ENCODE peak calls at places on chromosomes 11 and 22, in four cellular contexts. C, M, D and L are unnamed samples.

GRCh38 chr11:62545437-62546243 is 966 bp downstream of the AHNAK start:
- DNase-seq in D (peak; percentile 93), M (peak; percentile 95), C (peak; percentile 97), L (peak; percentile 88)

GRCh38 chr22:43234299-43234988 is 47.5 kb upstream of the TTLL12 start:
- DNase-seq in C (no peak), M (no peak), D (no peak), L (no peak)

GRCh38 chr22:27088026-27088425 is 430.6 kb downstream of the MIAT start:
- DNase-seq in M (no peak), D (no peak), C (no peak), L (no peak)

GRCh38 chr22:49597428-49598039 is 230.1 kb downstream of the BRD1 start:
- DNase-seq in D (no peak), C (no peak), M (no peak), L (no peak)

GRCh38 chr11:34302046-34302921 is 55.5 kb downstream of the ABTB2 start:
- DNase-seq in D (no peak), C (no peak), M (no peak), L (no peak)

GRCh38 chr11:128451651-128452470 is 135.5 kb downstream of the ETS1 start:
- DNase-seq in C (peak; percentile 47), D (peak; percentile 38), M (peak; percentile 81), L (no peak)

GRCh38 chr11:75582935-75583709 is 21.1 kb downstream of the SERPINH1 start:
- DNase-seq in M (peak; percentile 86), C (peak; percentile 80), D (peak; percentile 57), L (peak; percentile 84)

GRCh38 chr22:40415531-40416266 is 45.3 kb downstream of the SGSM3 start:
- DNase-seq in D (peak; percentile 29), C (no peak), M (peak; percentile 57), L (peak; percentile 25)

DNA sequence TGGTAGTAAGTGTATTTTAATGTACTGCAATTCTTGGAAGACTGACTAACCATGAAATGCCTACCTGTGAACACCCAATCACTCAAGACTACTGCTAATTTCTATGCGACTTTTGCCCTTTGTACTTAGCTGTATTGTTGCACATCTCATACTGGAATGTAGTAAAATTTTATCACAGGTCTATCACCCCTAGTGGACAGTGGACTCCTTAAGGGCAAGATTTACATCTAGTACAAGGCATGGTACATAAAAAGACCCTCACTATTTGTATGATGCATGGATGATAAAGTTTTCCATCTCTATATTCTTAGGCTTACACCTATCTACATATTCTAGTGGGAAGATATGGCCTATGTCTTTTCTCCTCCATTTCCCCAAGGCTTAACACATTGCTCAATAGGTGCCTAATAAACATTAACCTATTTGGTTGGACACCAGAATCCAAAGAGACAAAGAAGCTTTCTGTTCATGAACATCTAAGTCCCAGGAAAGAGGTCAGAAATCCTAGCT is 26.1 kb downstream of the SERGEF start:
- DNase-seq in C (no peak), M (no peak), D (no peak), L (no peak)
- TF ChIP-seq CTCF in C (no peak), M (no peak), D (no peak), L (no peak)

GRCh38 chr11:130077671-130078468 is 8.2 kb downstream of the APLP2 start:
- DNase-seq in C (no peak), D (no peak), M (no peak), L (no peak)
- H3K27ac ChIP-seq in C (no peak overlapping the region), D (no peak overlapping the region), M (no peak overlapping the region), L (no peak overlapping the region)

GRCh38 chr11:122769126-122769780 is 69.0 kb upstream of the CRTAM start:
- DNase-seq in M (no peak), D (no peak), C (no peak), L (no peak)
- TF ChIP-seq CTCF in M (no peak), D (no peak), C (no peak), L (no peak)

GRCh38 chr11:111335124-111335535 is 36.8 kb downstream of the POU2AF3 start:
- DNase-seq in C (no peak), D (no peak), M (no peak), L (no peak)
- H3K27ac ChIP-seq in C (no peak overlapping the region), D (peak overlapping the region; percentile 19), M (peak overlapping the region; percentile 18), L (no peak overlapping the region)

GRCh38 chr11:1549355-1550330 is 22.4 kb downstream of the DUSP8 start:
- DNase-seq in C (no peak), M (no peak), D (no peak), L (no peak)
- TF ChIP-seq CTCF in C (no peak), M (no peak), D (no peak), L (no peak)

DNA sequence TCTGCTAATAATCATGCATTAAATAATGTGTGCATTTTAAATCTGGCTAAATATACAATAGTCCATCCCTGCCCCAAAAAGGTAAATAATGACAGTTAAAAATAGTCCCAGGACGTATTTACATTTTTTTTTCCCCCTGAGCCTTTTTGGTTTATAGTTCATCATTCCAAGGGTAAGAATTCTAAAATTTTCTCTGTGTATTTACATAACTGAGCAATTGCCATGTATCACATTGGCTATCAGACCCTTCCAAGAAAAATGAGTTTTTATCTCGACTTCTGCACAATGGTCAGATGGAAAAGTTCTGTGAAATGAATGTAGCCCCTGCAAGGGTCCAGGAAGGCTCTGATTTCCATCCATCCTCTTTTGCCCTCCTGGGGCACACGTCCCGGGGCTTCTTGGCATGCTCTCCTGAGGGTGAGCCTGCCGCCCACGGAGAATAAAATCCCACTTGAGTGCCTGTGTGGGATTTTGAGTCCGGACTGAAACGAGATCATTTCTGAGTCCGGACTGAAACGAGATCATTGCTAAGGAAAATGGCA is 94.1 kb upstream of the ANO1 start:
- DNase-seq in C (no peak), D (no peak), M (no peak), L (no peak)
- H3K27ac ChIP-seq in C (no peak overlapping the region), D (no peak overlapping the region), M (no peak overlapping the region), L (no peak overlapping the region)

GRCh38 chr11:10758959-10759358 is 7.9 kb downstream of the CTR9 start:
- DNase-seq in M (no peak), C (no peak), D (no peak), L (peak; percentile 24)
- TF ChIP-seq CTCF in M (no peak), C (no peak), D (no peak), L (no peak)